ENCODE peak calls at places on chromosomes 13 and 19, in seven cellular contexts. L is progenitor cell of endocrine pancreas, K is lung, P is A549, R is GM10248, T is tibial nerve, J is lower lobe of right lung. D is an unnamed sample.

GRCh38 chr13:43058318-43058674 is 34.9 kb downstream of the DNAJC15 start:
- DNase-seq in T (no peak), J (no peak), P (peak; percentile 82), K (no peak), R (no peak), L (no peak), D (no peak)

GRCh38 chr19:4742717-4743646 is 19.3 kb upstream of the DPP9 start:
- DNase-seq in K (no peak), R (no peak), P (no peak), J (no peak), T (no peak), L (no peak), D (no peak)

GRCh38 chr13:110676511-110677204 is 29.3 kb downstream of the CARS2 start:
- DNase-seq in L (no peak), R (peak; percentile 74), J (no peak), K (no peak), T (no peak), P (no peak), D (no peak)

GRCh38 chr19:9793051-9793591 is 24.6 kb upstream of the ZNF846 start:
- DNase-seq in R (no peak), J (peak; percentile 78), K (no peak), L (no peak), T (peak; percentile 27), P (peak; percentile 33), D (no peak)

GRCh38 chr19:7970716-7971448 is 27.4 kb upstream of the TIMM44 start:
- DNase-seq in P (peak; percentile 37), J (peak; percentile 35), T (no peak), L (peak; percentile 48), R (peak; percentile 60), K (no peak), D (no peak)

GRCh38 chr13:106561551-106562170 is 6.3 kb downstream of the ARGLU1 start:
- DNase-seq in T (no peak), J (no peak), R (peak; percentile 54), L (no peak), K (no peak), P (no peak), D (no peak)

GRCh38 chr13:44854264-44855060 is 134.8 kb downstream of the NUFIP1 start:
- DNase-seq in L (no peak), J (peak; percentile 66), P (no peak), R (no peak), T (no peak), K (peak; percentile 57), D (no peak)

GRCh38 chr13:74103196-74103595 is 31.0 kb downstream of the KLF12 start:
- DNase-seq in T (no peak), R (no peak), K (no peak), L (no peak), P (no peak), J (no peak), D (no peak)

GRCh38 chr13:40272776-40273139 is 393.7 kb downstream of the FOXO1 start:
- DNase-seq in J (no peak), P (no peak), K (no peak), T (no peak), L (no peak), R (no peak), D (no peak)

GRCh38 chr19:56091751-56092546 is 29.1 kb downstream of the ZNF787 start:
- DNase-seq in K (no peak), L (no peak), R (no peak), J (no peak), T (no peak), P (peak; percentile 65), D (no peak)

GRCh38 chr19:58020985-58021384 is 12.8 kb upstream of the ZSCAN1 start:
- DNase-seq in R (no peak), P (no peak), K (no peak), L (no peak), J (no peak), T (no peak), D (no peak)

GRCh38 chr13:76837811-76838210 is 48.4 kb downstream of the KCTD12 start:
- DNase-seq in R (no peak), K (no peak), T (no peak), L (no peak), P (no peak), J (no peak), D (no peak)

GRCh38 chr13:80945328-80945727 is 604.4 kb upstream of the SPRY2 start:
- DNase-seq in J (no peak), P (peak; percentile 8), R (no peak), L (peak; percentile 29), K (no peak), T (no peak), D (no peak)

GRCh38 chr13:114151565-114152284 is 19.3 kb upstream of the RASA3 start:
- DNase-seq in P (no peak), K (no peak), L (no peak), R (no peak), J (peak; percentile 80), T (no peak), D (peak; percentile 8)

GRCh38 chr19:27806471-27807070 is 1406.4 kb downstream of the UQCRFS1 start:
- DNase-seq in L (no peak), T (no peak), P (no peak), K (no peak), J (no peak), R (no peak), D (no peak)

GRCh38 chr13:99648266-99648665 is 147.0 kb downstream of the TM9SF2 start:
- DNase-seq in J (no peak), L (no peak), T (no peak), K (no peak), R (no peak), P (no peak), D (no peak)

GRCh38 chr13:46636451-46636850 is 83.5 kb downstream of the LRCH1 start:
- DNase-seq in P (no peak), R (no peak), L (no peak), J (no peak), K (no peak), T (no peak), D (no peak)

GRCh38 chr13:98050041-98050466 is 92.8 kb upstream of the FARP1 start:
- DNase-seq in R (no peak), L (no peak), J (no peak), K (no peak), P (peak; percentile 58), T (no peak), D (no peak)

GRCh38 chr19:3855321-3855720 is 13.5 kb downstream of the ZFR2 start:
- DNase-seq in J (no peak), P (peak; percentile 11), K (no peak), T (no peak), L (no peak), R (no peak), D (no peak)

GRCh38 chr13:39284801-39285388 is 246.6 kb downstream of the NHLRC3 start:
- DNase-seq in R (no peak), L (no peak), T (no peak), P (no peak), J (no peak), K (no peak), D (no peak)

GRCh38 chr13:26007261-26007765 is 44.5 kb downstream of the SHISA2 start:
- DNase-seq in T (no peak), R (no peak), J (no peak), P (no peak), L (no peak), K (no peak), D (no peak)

GRCh38 chr19:45947926-45948325 is 25.7 kb downstream of the NOVA2 start:
- DNase-seq in L (no peak), J (no peak), T (no peak), K (no peak), P (no peak), R (no peak), D (no peak)

GRCh38 chr13:105389373-105389772 is 1146.1 kb downstream of the EFNB2 start:
- DNase-seq in L (no peak), J (no peak), T (no peak), P (no peak), R (no peak), K (no peak), D (no peak)

GRCh38 chr13:105395041-105395440 is 1140.4 kb downstream of the EFNB2 start:
- DNase-seq in T (no peak), R (no peak), L (no peak), K (no peak), P (no peak), J (no peak), D (no peak)
- TF ChIP-seq CTCF in T (no peak), R (no peak), L (no peak), K (no peak), P (no peak), J (no peak), D (no peak)

GRCh38 chr19:16969127-16969526 is 57.5 kb downstream of the CPAMD8 start:
- DNase-seq in T (no peak), R (no peak), J (no peak), P (peak; percentile 23), L (no peak), K (no peak), D (no peak)
- TF ChIP-seq CTCF in T (no peak), R (no peak), J (no peak), P (no peak), L (no peak), K (no peak), D (no peak)

GRCh38 chr19:35793381-35794165 is 18.2 kb downstream of the ARHGAP33 start:
- DNase-seq in P (peak; percentile 42), L (no peak), K (no peak), T (no peak), R (no peak), J (no peak), D (no peak)

GRCh38 chr19:35792312-35792711 is 16.9 kb downstream of the ARHGAP33 start:
- DNase-seq in T (no peak), K (no peak), R (no peak), L (no peak), J (no peak), P (no peak), D (no peak)

GRCh38 chr19:35791814-35792279 is 16.5 kb downstream of the ARHGAP33 start:
- DNase-seq in J (no peak), L (no peak), P (no peak), T (no peak), K (no peak), R (no peak), D (no peak)

GRCh38 chr19:35790981-35791813 is 15.8 kb downstream of the ARHGAP33 start:
- DNase-seq in L (no peak), R (no peak), K (no peak), P (peak; percentile 38), T (no peak), J (no peak), D (no peak)

GRCh38 chr19:35792888-35793287 is 17.5 kb downstream of the ARHGAP33 start:
- DNase-seq in J (no peak), R (no peak), P (no peak), L (no peak), T (no peak), K (no peak), D (no peak)
- TF ChIP-seq CTCF in J (no peak), R (no peak), P (no peak), L (no peak), T (no peak), K (no peak), D (no peak)

DNA sequence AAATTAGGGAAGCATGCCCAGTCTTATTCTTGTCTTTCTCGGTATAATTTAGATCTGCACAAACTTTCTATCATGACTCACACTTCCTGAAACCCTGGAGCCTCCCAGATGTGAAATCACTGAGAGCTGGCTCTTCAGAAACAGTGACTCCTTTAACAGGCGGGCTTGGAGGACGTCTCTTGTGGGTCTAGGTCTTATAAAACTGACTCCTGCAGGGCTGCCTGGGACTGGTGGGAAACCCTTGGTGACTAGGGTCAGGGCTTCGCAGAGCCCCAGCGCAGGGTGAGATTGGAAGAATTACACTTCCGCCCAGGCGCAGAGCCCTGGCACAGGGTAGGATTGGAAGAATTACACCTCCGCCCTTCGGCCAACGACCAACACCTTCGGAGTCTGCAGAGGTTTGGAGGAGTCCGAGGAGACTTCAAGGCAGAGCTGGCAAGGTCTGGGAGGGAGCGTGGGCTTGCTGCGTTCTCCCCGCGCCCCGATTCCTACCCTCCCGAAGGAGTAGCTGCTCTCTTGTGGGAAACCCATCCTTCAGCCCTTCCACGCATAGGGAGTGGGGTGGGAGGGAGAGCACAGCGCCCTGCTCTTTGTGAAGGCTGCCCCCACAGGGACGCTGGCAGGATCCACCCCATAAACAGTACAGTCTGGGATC is 43.4 kb upstream of the MAP3K10 start:
- DNase-seq in P (peak; percentile 46), T (no peak), J (no peak), K (no peak), L (no peak), R (no peak), D (no peak)
- TF ChIP-seq CTCF in P (no peak), T (no peak), J (no peak), K (no peak), L (no peak), R (no peak), D (no peak)